ENCODE peak calls at places on chromosome 16, in four cellular contexts. N is SK-N-SH, H is OCI-LY7, B is ovary. L is an unnamed sample. For H3K36me3, the result is how much of the 10 kb centered on the place peaks cover.

GRCh38 chr16:47847220-47847970 is 308.4 kb downstream of the ABCC12 start:
- DNase-seq in N (no peak), H (no peak), B (no peak), L (no peak)

GRCh38 chr16:4882261-4882632 is 35.0 kb downstream of the UBN1 start:
- DNase-seq in N (peak), H (no peak), B (peak), L (no peak)

GRCh38 chr16:66190411-66190810 is 176.1 kb upstream of the CDH5 start:
- DNase-seq in N (no peak), H (no peak), B (no peak), L (no peak)

GRCh38 chr16:22255335-22255734 is 41.9 kb upstream of the POLR3E start:
- DNase-seq in N (no peak), H (peak), B (no peak), L (no peak)

GRCh38 chr16:4402439-4403132 is 13.8 kb downstream of the CORO7 start:
- DNase-seq in N (peak), H (peak), B (peak), L (peak)

GRCh38 chr16:87603684-87604571 is 1.6 kb downstream of the JPH3 start:
- DNase-seq in N (peak), H (no peak), B (no peak), L (no peak)

GRCh38 chr16:46822270-46822669 is 8.7 kb downstream of the C16orf87 start:
- DNase-seq in N (no peak), H (no peak), B (no peak), L (no peak)

GRCh38 chr16:75065149-75065807 is 51.3 kb downstream of the LDHD start:
- DNase-seq in N (no peak), H (no peak), B (no peak), L (peak)

GRCh38 chr16:59088401-59088800 is 354.3 kb upstream of the GOT2 start:
- DNase-seq in N (no peak), H (no peak), B (no peak), L (no peak)

GRCh38 chr16:70689035-70689969 is 3.4 kb upstream of the MTSS2 start:
- DNase-seq in N (no peak), H (no peak), B (peak), L (no peak)

GRCh38 chr16:19506965-19507364 is 14.9 kb downstream of the GDE1 start:
- DNase-seq in N (no peak), H (no peak), B (no peak), L (no peak)

GRCh38 chr16:87515475-87516330 is 22.9 kb upstream of the ZCCHC14 start:
- DNase-seq in N (no peak), H (no peak), B (no peak), L (no peak)

GRCh38 chr16:70804153-70804728 is 3.3 kb upstream of the VAC14 start:
- DNase-seq in N (no peak), H (no peak), B (no peak), L (no peak)

GRCh38 chr16:19883296-19883951 is 1.2 kb downstream of the GPRC5B start:
- DNase-seq in N (peak), H (no peak), B (peak), L (peak)

GRCh38 chr16:30677931-30678585 is 19.8 kb downstream of the FBRS start:
- DNase-seq in N (no peak), H (no peak), B (no peak), L (no peak)

GRCh38 chr16:53220585-53220984 is 165.8 kb downstream of the CHD9 start:
- DNase-seq in N (peak), H (peak), B (no peak), L (no peak)

GRCh38 chr16:87201777-87202176 is 115.4 kb downstream of the C16orf95 start:
- DNase-seq in N (no peak), H (no peak), B (no peak), L (no peak)

GRCh38 chr16:61887903-61888302 is 148.3 kb downstream of the CDH8 start:
- DNase-seq in N (no peak), H (peak), B (no peak), L (peak)

GRCh38 chr16:20901441-20902112 is 1.0 kb downstream of the LYRM1 start:
- DNase-seq in N (peak), H (peak), B (peak), L (peak)

GRCh38 chr16:60684002-60684401 is 1352.2 kb downstream of the CDH8 start:
- DNase-seq in N (no peak), H (no peak), B (no peak), L (no peak)

GRCh38 chr16:13083687-13084086 is 182.3 kb downstream of the SHISA9 start:
- DNase-seq in N (no peak), H (no peak), B (no peak), L (peak)

GRCh38 chr16:56382459-56382858 is 42.9 kb downstream of the AMFR start:
- DNase-seq in N (no peak), H (no peak), B (no peak), L (no peak)

DNA sequence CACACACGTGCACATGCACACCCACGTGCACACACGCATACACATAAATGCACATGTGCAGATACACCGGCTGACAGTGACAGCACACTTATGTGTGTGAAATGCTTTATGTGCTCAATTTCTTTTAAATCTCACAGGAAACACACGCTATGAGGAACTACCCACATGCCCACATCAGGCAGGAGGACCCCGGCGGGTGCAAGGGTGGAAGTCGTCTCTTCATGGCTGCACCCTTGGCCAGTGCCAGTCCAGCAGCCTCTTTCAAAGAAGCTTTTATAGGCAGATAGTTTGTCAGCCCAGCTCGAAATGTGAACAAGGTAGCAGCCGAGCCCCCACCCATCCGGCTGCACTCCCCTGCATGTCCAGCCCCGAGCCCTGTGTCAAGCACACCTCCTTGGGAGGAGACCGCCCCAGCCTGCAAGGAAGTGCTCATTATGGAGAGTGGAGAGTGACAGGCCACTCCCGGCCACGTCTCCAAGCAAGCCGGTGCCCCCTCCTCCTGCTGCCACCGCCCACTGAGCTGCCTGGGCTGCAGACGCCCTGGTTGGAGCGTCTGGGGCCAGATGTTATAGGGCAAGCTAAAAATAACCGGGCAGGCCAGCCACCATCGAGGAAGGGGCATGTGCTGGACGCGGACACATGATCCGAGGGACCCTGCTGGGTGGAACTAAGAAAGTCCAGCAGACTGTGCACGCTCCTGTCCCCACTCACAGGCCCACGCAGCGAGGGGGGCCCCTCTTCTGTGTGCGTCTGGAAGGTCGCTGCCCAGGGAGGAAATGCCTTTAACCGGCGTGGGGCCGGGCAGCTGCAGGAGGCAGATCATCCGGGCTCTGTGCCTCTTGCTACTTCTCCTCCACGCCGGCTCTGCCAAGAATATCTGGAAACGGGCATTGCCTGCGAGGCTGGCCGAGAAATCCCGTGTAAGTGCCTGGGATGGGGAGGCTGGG is at the start of gene WFDC1:
- DNase-seq in N (peak), H (no peak), B (peak), L (no peak)
- H3K4me3 ChIP-seq in N (peak), H (no peak), B (peak), L (peak)

GRCh38 chr16:50314665-50315064 is 48.3 kb downstream of the ADCY7 start:
- DNase-seq in N (peak), H (no peak), B (no peak), L (peak)
- H3K36me3 ChIP-seq in N (under half), H (half or more), B (under half), L (under half)

DNA sequence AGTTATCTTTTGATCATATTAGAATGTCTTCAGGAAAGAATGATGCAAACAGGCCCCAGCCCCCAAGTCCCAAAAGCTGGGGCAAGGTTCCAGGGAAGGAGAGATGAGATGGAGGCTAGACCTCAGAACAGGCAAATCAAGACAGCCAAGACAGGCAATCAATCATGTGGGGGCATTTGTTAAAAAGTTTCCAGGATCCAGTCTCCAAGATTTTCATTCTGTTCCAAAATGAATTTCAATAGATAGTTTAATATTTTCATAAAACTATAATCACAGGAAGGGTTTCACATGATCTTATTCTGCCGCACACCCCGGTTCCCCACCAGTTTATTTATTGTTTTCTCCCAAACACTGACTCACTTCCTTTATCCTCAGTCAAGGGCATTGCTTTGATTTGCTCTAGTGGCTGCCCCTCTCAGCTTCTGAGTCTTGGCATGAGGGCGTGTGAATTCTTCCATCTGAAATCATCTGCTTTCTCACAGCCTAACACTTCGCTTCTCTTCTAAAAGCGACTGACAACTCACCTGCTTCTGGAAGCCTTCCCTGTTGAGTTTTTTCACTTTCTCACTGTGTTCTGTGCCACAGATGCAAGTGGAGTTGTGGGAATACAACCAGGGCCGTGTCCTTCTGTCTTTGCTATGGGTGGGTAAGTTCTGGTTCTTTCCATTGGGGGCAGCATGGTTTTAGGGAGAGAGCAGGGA is 12.2 kb upstream of the TERF2 start:
- DNase-seq in N (peak), H (peak), B (peak), L (peak)
- TF ChIP-seq CTCF in N (peak), H (peak), B (peak), L (peak)

GRCh38 chr16:72939247-72939646 is 108.7 kb downstream of the ZFHX3 start:
- DNase-seq in N (no peak), H (no peak), B (no peak), L (no peak)
- H3K4me3 ChIP-seq in N (no peak), H (no peak), B (no peak), L (no peak)

DNA sequence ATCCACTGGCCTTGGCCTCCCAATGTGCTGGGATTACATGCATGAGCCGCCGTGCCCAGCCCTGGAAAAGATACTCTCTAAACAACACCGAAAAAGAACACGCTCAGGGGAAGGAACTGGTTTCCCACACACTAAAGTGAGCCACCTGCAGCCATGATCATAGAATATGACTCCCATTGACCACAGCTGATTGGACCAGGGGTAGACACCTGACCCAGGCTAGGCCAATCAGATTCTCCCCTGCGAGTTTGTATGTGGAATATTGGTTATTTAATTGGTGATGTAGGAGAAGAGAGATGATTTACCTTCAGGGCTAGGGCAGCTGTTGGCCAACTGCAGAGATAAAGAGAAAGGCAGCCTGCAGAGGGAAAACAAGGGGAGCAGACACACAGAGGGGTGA is 9.0 kb upstream of the GGA2 start:
- DNase-seq in N (no peak), H (peak), B (no peak), L (no peak)
- H3K36me3 ChIP-seq in N (under half), H (half or more), B (under half), L (under half)

GRCh38 chr16:86093801-86094750 is 195.1 kb downstream of the IRF8 start:
- DNase-seq in N (no peak), H (no peak), B (no peak), L (no peak)
- TF ChIP-seq CTCF in N (peak), H (peak), B (no peak), L (no peak)